ENCODE peak calls at places on chromosomes 6 and 20, in four cellular contexts. U, N, M and Z are unnamed samples.

GRCh38 chr6:80625405-80625804 is 518.9 kb downstream of the BCKDHB start:
- DNase-seq in M (no peak), N (no peak), U (no peak), Z (no peak)

GRCh38 chr6:40419377-40419776 is 167.8 kb downstream of the LRFN2 start:
- DNase-seq in U (no peak), M (no peak), N (no peak), Z (no peak)

GRCh38 chr6:28490191-28490890 is 25.3 kb downstream of the GPX6 start:
- DNase-seq in N (no peak), M (no peak), U (peak; percentile 26), Z (peak; percentile 50)

GRCh38 chr6:90351696-90352095 is 55.1 kb upstream of the BACH2 start:
- DNase-seq in U (no peak), M (no peak), N (no peak), Z (no peak)

GRCh38 chr20:16222859-16223411 is 350.3 kb downstream of the KIF16B start:
- DNase-seq in M (no peak), N (no peak), U (no peak), Z (no peak)

GRCh38 chr6:36386495-36387439 is 702 bp downstream of the ETV7 start:
- DNase-seq in M (peak; percentile 12), N (no peak), U (peak; percentile 61), Z (peak; percentile 58)

GRCh38 chr6:131756039-131756438 is 45.2 kb upstream of the CTAGE9 start:
- DNase-seq in N (no peak), M (no peak), U (no peak), Z (no peak)

GRCh38 chr6:373773-374724 is 17.5 kb upstream of the IRF4 start:
- DNase-seq in N (no peak), U (no peak), M (no peak), Z (no peak)

GRCh38 chr6:64872633-64873032 is 834.4 kb downstream of the EYS start:
- DNase-seq in M (no peak), N (no peak), U (no peak), Z (no peak)

GRCh38 chr6:133291671-133292070 is 50.5 kb downstream of the EYA4 start:
- DNase-seq in U (no peak), N (no peak), M (no peak), Z (no peak)

GRCh38 chr6:16361121-16361520 is 122.7 kb downstream of the GMPR start:
- DNase-seq in N (no peak), U (no peak), M (no peak), Z (no peak)

GRCh38 chr6:168825226-168826077 is 384.5 kb downstream of the SMOC2 start:
- DNase-seq in M (no peak), N (no peak), U (no peak), Z (no peak)

GRCh38 chr6:156832166-156832743 is 55.1 kb downstream of the ARID1B start:
- DNase-seq in N (no peak), U (no peak), M (peak; percentile 17), Z (peak; percentile 59)

GRCh38 chr6:48744948-48745347 is 634.0 kb upstream of the PTCHD4 start:
- DNase-seq in M (no peak), N (no peak), U (no peak), Z (no peak)

GRCh38 chr6:50135968-50136367 is 86.2 kb upstream of the DEFB112 start:
- DNase-seq in U (no peak), M (no peak), N (no peak), Z (no peak)

GRCh38 chr6:81938991-81939773 is 186.7 kb upstream of the TENT5A start:
- DNase-seq in M (no peak), N (no peak), U (no peak), Z (no peak)

GRCh38 chr6:53752440-53752839 is 42.4 kb upstream of the LRRC1 start:
- DNase-seq in U (no peak), N (no peak), M (no peak), Z (no peak)
- H3K4me2 ChIP-seq in U (no peak overlapping the region), N (no peak overlapping the region), M (no peak overlapping the region), Z (peak overlapping the region; percentile 14)

DNA sequence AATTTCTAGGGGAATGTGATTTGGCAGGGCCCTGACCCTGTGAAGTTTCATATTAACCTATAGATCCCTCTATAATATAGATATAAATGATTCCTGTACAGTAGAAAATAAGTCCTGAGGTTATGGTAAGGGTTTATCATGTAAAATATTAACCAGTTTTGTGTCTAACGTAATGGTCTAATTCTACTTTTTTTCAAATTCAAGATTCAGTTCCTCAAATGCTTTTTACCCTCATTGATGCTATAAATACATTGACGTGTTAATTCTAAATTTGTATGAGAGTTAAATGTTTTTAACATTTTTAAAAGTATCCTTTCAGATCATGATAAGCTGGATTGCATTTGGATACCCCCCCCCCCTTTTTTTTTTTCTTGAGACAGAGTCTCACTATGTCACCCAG is 169.4 kb downstream of the MEI4 start:
- DNase-seq in U (no peak), M (no peak), N (no peak), Z (no peak)
- H2AFZ ChIP-seq in U (no peak overlapping the region), M (no peak overlapping the region), N (no peak overlapping the region), Z (no peak overlapping the region)

GRCh38 chr20:35849726-35850125 is 77.9 kb downstream of the PHF20 start:
- DNase-seq in N (no peak), M (no peak), U (no peak), Z (no peak)
- H3K4me2 ChIP-seq in N (no peak overlapping the region), M (no peak overlapping the region), U (no peak overlapping the region), Z (no peak overlapping the region)

DNA sequence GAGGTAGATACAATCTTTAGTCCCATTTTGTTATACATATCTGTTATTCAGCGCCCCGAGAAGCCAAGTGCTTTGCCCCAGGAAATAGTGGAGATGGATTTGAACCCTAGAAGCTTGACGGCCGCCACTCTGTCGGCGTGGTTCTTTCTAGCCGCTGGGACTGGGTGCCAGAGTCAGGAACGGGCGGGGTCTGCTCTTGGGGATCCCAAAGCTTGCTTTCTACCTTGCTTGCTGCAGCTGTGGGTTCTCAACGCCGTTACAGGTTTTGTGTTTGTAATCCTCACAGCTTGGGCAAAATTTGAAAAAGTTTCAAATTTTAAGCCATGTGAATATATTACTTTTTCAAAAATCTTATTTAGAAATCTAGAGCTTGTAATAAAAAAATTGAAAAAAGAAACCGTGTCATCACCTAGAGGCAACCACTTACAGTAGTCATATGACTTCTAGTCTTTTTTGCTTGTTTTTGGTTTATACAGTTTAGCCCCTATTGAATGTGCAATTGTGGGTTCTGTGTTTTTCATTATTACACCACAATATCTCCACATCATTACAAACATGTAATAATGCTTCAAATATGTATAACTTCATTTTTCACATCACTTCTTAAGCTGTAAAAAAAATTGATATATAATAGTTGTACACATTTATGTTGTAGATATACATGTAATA is 786 bp downstream of the DYNLRB1 start:
- DNase-seq in M (peak; percentile 67), U (peak; percentile 38), N (no peak), Z (peak; percentile 60)
- H2AFZ ChIP-seq in M (peak overlapping the region; percentile 99), U (peak overlapping the region; percentile 59), N (peak overlapping the region; percentile 71), Z (peak overlapping the region; percentile 80)

DNA sequence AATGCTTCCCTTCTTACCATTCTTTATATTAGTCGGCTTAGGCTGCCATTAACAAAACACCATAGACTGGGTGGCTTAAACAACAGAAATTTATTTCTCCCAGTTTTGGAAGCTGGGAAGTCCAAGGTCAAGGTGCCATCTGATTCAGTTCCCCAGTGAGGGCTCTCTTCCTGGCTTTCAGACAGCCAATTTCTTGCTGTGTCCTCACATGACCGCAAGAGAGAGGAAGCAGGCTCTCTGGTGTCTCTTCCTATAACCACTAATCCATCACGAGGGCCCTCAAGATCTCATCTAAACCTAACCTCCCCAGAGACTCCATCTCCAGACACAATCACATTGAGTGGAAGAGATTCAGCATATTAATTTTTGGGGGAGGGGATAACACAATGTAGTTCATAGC is 193.0 kb upstream of the SGK1 start:
- DNase-seq in N (no peak), U (no peak), M (no peak), Z (no peak)
- H3K4me2 ChIP-seq in N (no peak overlapping the region), U (no peak overlapping the region), M (no peak overlapping the region), Z (no peak overlapping the region)

GRCh38 chr6:106510090-106510970 is 119.0 kb downstream of the RTN4IP1 start:
- DNase-seq in U (peak; percentile 69), N (no peak), M (peak; percentile 88), Z (peak; percentile 68)
- H2AFZ ChIP-seq in U (peak overlapping the region; percentile 87), N (peak overlapping the region; percentile 73), M (peak overlapping the region; percentile 75), Z (peak overlapping the region; percentile 79)

GRCh38 chr6:19450651-19451050 is 386.5 kb upstream of the ID4 start:
- DNase-seq in M (no peak), U (no peak), N (no peak), Z (no peak)

GRCh38 chr6:19452495-19452894 is 384.7 kb upstream of the ID4 start:
- DNase-seq in M (no peak), N (no peak), U (peak; percentile 63), Z (no peak)

GRCh38 chr6:19454296-19454998 is 382.7 kb upstream of the ID4 start:
- DNase-seq in N (no peak), M (no peak), U (no peak), Z (no peak)

DNA sequence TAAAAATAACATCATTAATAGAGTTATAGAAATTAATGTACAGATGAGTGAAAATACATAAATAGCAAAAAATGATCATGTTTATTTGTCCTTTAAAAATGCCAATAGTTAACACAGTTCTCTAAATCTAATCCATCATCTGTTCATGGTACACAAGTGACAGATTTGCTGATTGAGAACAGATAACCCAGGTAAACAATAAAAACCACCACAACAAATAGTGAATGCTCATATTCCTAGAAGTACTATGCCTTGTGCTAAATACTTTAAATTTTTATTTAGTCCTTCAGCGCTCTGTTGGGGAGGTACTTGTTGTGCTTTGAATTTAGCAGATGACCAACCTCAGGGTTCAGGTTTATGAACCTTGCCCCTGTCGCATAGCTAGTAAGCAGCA is 382.2 kb upstream of the ID4 start:
- DNase-seq in N (no peak), M (no peak), U (no peak), Z (no peak)
- H3K4me2 ChIP-seq in N (no peak overlapping the region), M (no peak overlapping the region), U (no peak overlapping the region), Z (no peak overlapping the region)

GRCh38 chr6:140344149-140344913 is 969.9 kb upstream of the CITED2 start:
- DNase-seq in M (no peak), N (no peak), U (no peak), Z (no peak)
- H2AFZ ChIP-seq in M (no peak overlapping the region), N (no peak overlapping the region), U (no peak overlapping the region), Z (peak overlapping the region; percentile 73)

GRCh38 chr6:145189836-145190235 is 545.5 kb downstream of the EPM2A start:
- DNase-seq in U (no peak), N (no peak), M (no peak), Z (no peak)

DNA sequence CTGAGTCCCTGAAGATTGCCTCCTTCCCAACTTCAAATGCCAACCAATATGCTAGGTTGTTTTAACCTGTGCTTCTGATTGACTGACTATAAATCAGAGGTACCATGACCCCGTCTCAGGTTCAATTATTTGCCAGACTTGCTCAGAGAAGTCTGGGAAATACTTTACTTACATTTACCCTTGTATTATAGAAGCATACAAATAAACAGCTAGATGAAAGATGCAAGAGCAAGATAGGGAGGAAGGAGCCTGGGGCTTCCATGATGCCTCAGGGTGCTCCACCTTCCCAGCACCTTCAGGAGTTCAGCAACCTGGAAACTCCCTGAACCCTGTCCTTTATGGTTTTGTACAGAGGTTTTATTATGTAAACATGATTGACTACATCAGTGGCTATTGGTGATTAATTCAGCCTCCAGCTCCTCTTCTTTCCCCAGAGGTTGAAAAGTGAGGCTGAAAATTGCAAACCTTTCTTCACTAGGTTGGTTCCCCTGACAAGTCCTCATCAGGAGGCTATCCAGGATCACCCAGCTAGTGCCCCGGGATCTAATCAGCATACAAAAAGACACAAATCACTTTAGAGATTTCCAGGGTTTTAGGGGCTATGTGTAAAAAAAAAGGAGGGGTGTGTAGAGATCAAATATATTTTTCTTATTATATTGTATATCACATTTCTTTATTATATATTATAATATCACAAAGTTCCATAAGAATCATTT is 547.7 kb downstream of the EPM2A start:
- DNase-seq in M (no peak), N (no peak), U (no peak), Z (no peak)
- H3K4me2 ChIP-seq in M (no peak overlapping the region), N (no peak overlapping the region), U (no peak overlapping the region), Z (no peak overlapping the region)